ENCODE peak calls at places on chromosomes 5 and 9, in eight cellular contexts. L is NCI-H1694 treated with DMSO at 0.1 percent for 48 hours; E is MG63; G is stimulated activated CD4-positive, alpha-beta T cell treated with anti-CD3 and anti-CD28 coated beads, Interleukin-2, amount 100 ng/mL, for 4 hours; A is stimulated activated CD8-positive, alpha-beta memory T cell treated with anti-CD3 and anti-CD28 coated beads, Interleukin-4, amount 100 ng/mL, for 1 hour; J is endothelial cell; Q is NCI-H187; M is pons. N is an unnamed sample.

GRCh38 chr9:136567651-136568287 is 21.9 kb upstream of the NOTCH1 start:
- DNase-seq in L (no peak), E (peak; percentile 85), G (no peak), A (no peak), J (no peak), Q (no peak), M (no peak), N (no peak)

GRCh38 chr9:123637940-123638634 is 282.1 kb downstream of the CRB2 start:
- DNase-seq in L (no peak), E (no peak), G (no peak), A (no peak), J (no peak), Q (no peak), M (no peak), N (peak; percentile 46)

GRCh38 chr5:171310816-171311697 is 2.0 kb downstream of the TLX3 start:
- DNase-seq in L (peak; percentile 27), E (peak; percentile 30), G (no peak), A (no peak), J (peak; percentile 36), Q (peak; percentile 14), M (no peak), N (no peak)

GRCh38 chr5:18527017-18527416 is 892.8 kb downstream of the TAF11L14 start:
- DNase-seq in L (no peak), E (no peak), G (no peak), A (no peak), J (no peak), Q (no peak), M (no peak), N (no peak)

GRCh38 chr9:132407196-132407595 is 556 bp upstream of the TTF1 start:
- DNase-seq in L (no peak), E (no peak), G (no peak), A (no peak), J (no peak), Q (no peak), M (no peak), N (no peak)

GRCh38 chr5:58937031-58937681 is 354.3 kb downstream of the RAB3C start:
- DNase-seq in L (peak; percentile 41), E (no peak), G (no peak), A (no peak), J (no peak), Q (no peak), M (no peak), N (no peak)

GRCh38 chr5:177300236-177300880 is 3.2 kb downstream of the RAB24 start:
- DNase-seq in L (no peak), E (peak; percentile 53), G (peak; percentile 51), A (peak; percentile 54), J (peak; percentile 60), Q (no peak), M (peak; percentile 88), N (no peak)

GRCh38 chr9:111937781-111938426 is 41.3 kb downstream of the UGCG start:
- DNase-seq in L (no peak), E (peak; percentile 48), G (peak; percentile 42), A (no peak), J (no peak), Q (no peak), M (peak; percentile 37), N (no peak)

GRCh38 chr5:168651654-168652053 is 72.5 kb upstream of the PANK3 start:
- DNase-seq in L (no peak), E (peak; percentile 71), G (no peak), A (no peak), J (no peak), Q (no peak), M (no peak), N (no peak)

N was measured in DMS79.